ENCODE peak calls at places on chromosome 17, in four cellular contexts. Z is GM12878, E is HepG2, R is K562. S is an unnamed sample.

GRCh38 chr17:39774043-39774442 is 36.3 kb downstream of the GRB7 start:
- DNase-seq in Z (no peak), E (no peak), R (peak), S (no peak)

GRCh38 chr17:77455111-77455877 is 314.5 kb downstream of the SEC14L1 start:
- DNase-seq in Z (no peak), E (peak), R (no peak), S (no peak)

GRCh38 chr17:14307560-14308024 is 6.7 kb downstream of the HS3ST3B1 start:
- DNase-seq in Z (no peak), E (peak), R (peak), S (no peak)

GRCh38 chr17:83200746-83201145 is 121.3 kb downstream of the METRNL start:
- DNase-seq in Z (no peak), E (no peak), R (no peak), S (no peak)

GRCh38 chr17:48451489-48451888 is 21.5 kb upstream of the SKAP1 start:
- DNase-seq in Z (no peak), E (no peak), R (no peak), S (no peak)

GRCh38 chr17:77420476-77420803 is 279.7 kb downstream of the SEC14L1 start:
- DNase-seq in Z (no peak), E (no peak), R (no peak), S (peak)

GRCh38 chr17:5915337-5915736 is 154.8 kb upstream of the WSCD1 start:
- DNase-seq in Z (no peak), E (no peak), R (no peak), S (no peak)

GRCh38 chr17:76000016-76000754 is 470 bp upstream of the CDK3 start:
- DNase-seq in Z (no peak), E (peak), R (peak), S (peak)

GRCh38 chr17:6714315-6714874 is 1.2 kb upstream of the SLC13A5 start:
- DNase-seq in Z (no peak), E (no peak), R (no peak), S (no peak)

GRCh38 chr17:70896843-70897242 is 727.5 kb downstream of the KCNJ2 start:
- DNase-seq in Z (no peak), E (no peak), R (no peak), S (no peak)

GRCh38 chr17:31442860-31443259 is 51.4 kb downstream of the RAB11FIP4 start:
- DNase-seq in Z (no peak), E (no peak), R (no peak), S (no peak)

GRCh38 chr17:69192754-69193153 is 35.9 kb downstream of the ABCA10 start:
- DNase-seq in Z (no peak), E (no peak), R (no peak), S (no peak)

GRCh38 chr17:48439875-48440505 is 10.0 kb upstream of the SKAP1 start:
- DNase-seq in Z (no peak), E (no peak), R (peak), S (no peak)

GRCh38 chr17:40447148-40447644 is 3.9 kb downstream of the IGFBP4 start:
- DNase-seq in Z (no peak), E (no peak), R (no peak), S (no peak)

GRCh38 chr17:3514873-3515272 is 39.1 kb downstream of the ASPA start:
- DNase-seq in Z (no peak), E (no peak), R (no peak), S (no peak)

GRCh38 chr17:269616-270514 is 82.7 kb downstream of the RPH3AL start:
- DNase-seq in Z (no peak), E (no peak), R (peak), S (no peak)

GRCh38 chr17:68238488-68238887 is 9.4 kb upstream of the AMZ2 start:
- DNase-seq in Z (no peak), E (no peak), R (no peak), S (no peak)

GRCh38 chr17:43591750-43592562 is 45.8 kb upstream of the ETV4 start:
- DNase-seq in Z (no peak), E (no peak), R (no peak), S (peak)

GRCh38 chr17:38464251-38464722 is 36.0 kb downstream of the ARHGAP23 start:
- DNase-seq in Z (no peak), E (no peak), R (no peak), S (peak)

GRCh38 chr17:43791589-43791988 is 11.4 kb downstream of the CFAP97D1 start:
- DNase-seq in Z (no peak), E (peak), R (peak), S (peak)

GRCh38 chr17:13031718-13032350 is 14.0 kb upstream of the ELAC2 start:
- DNase-seq in Z (no peak), E (peak), R (peak), S (peak)

GRCh38 chr17:62793919-62794665 is 14.0 kb downstream of the MARCHF10 start:
- DNase-seq in Z (no peak), E (no peak), R (no peak), S (no peak)

GRCh38 chr17:47237841-47238240 is 15.8 kb upstream of the ITGB3 start:
- DNase-seq in Z (no peak), E (no peak), R (no peak), S (no peak)

GRCh38 chr17:42894283-42895184 is 6.1 kb upstream of the G6PC1 start:
- DNase-seq in Z (no peak), E (peak), R (no peak), S (no peak)

GRCh38 chr17:17365476-17366110 is 62.4 kb downstream of the NT5M start:
- DNase-seq in Z (no peak), E (no peak), R (no peak), S (no peak)

GRCh38 chr17:71666047-71666446 is 454.8 kb upstream of the SOX9 start:
- DNase-seq in Z (no peak), E (no peak), R (no peak), S (no peak)

GRCh38 chr17:76987486-76987885 is 119.3 kb downstream of the MGAT5B start:
- DNase-seq in Z (no peak), E (no peak), R (no peak), S (no peak)

GRCh38 chr17:79410681-79411080 is 200.2 kb downstream of the RBFOX3 start:
- DNase-seq in Z (no peak), E (no peak), R (no peak), S (no peak)

GRCh38 chr17:82808006-82808405 is 31.8 kb downstream of the ZNF750 start:
- DNase-seq in Z (no peak), E (no peak), R (no peak), S (no peak)

GRCh38 chr17:83079340-83079747 is at the start of gene METRNL:
- DNase-seq in Z (no peak), E (no peak), R (peak), S (peak)

GRCh38 chr17:41579484-41580243 is 7.0 kb downstream of the KRT14 start:
- DNase-seq in Z (peak), E (peak), R (peak), S (peak)

GRCh38 chr17:19317359-19318095 is 45.0 kb downstream of the B9D1 start:
- DNase-seq in Z (no peak), E (peak), R (peak), S (no peak)

GRCh38 chr17:79084291-79085153 is 9.9 kb downstream of the ENGASE start:
- DNase-seq in Z (no peak), E (no peak), R (no peak), S (peak)

GRCh38 chr17:18377437-18378204 is at the start of gene EVPLL:
- DNase-seq in Z (no peak), E (no peak), R (no peak), S (peak)

GRCh38 chr17:1091885-1092284 is 87.9 kb downstream of the ABR start:
- DNase-seq in Z (no peak), E (no peak), R (no peak), S (no peak)

DNA sequence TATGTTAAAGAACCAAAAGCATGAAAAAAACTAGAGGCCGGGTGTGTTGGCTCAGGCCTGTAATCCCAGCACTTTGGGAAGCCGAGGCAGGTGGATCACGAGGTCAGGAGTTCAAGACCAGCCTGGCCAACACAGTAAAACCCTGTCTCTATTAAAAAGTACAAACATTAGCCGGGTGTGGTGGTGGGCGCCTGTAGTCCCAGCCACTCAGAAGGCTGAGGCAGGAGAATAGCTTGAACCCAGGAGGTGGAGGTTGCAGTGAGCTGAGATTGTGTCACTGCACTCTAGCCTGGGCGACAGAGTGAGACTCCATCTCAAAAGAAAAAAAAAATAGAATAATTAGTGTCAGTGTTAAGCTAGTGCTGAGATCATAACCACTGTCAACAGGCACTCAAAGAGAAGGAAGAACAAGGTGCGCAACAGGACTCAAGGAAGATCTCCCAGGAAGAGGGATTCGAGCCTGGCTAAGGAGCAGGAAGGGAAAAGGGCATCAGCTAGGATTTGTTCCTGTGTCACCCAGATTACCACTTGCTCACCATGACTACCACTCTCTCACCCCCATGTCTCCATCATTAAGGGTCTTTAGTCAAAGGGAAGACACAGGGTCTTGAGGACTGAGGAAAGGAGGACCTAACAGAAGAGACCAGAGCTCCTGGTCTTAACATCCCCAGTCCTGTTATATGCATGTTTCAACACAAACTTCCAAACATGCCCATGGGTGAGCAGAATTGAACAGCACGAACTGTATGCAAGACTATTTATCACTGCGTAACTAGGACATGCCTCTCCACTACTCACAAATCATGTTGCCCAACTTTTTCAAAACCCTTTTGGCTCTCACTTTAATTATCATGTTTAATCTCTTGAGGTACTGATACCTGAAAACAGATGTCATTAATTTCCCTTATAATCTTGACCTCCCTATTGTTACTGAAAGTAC is 88.3 kb upstream of the PLEKHM1 start:
- DNase-seq in Z (no peak), E (no peak), R (no peak), S (no peak)
- TF ChIP-seq JUND in Z (no peak), E (no peak), R (no peak), S (no peak)

GRCh38 chr17:73187203-73187769 is 5.6 kb upstream of the COG1 start:
- DNase-seq in Z (no peak), E (peak), R (no peak), S (no peak)

GRCh38 chr17:73186283-73186682 is 6.6 kb upstream of the COG1 start:
- DNase-seq in Z (no peak), E (no peak), R (no peak), S (no peak)

GRCh38 chr17:73189417-73190099 is 3.3 kb upstream of the COG1 start:
- DNase-seq in Z (no peak), E (peak), R (peak), S (peak)

GRCh38 chr17:73191443-73192218 is 1.2 kb upstream of the COG1 start:
- DNase-seq in Z (no peak), E (peak), R (peak), S (peak)

GRCh38 chr17:73188011-73188410 is 4.8 kb upstream of the COG1 start:
- DNase-seq in Z (no peak), E (no peak), R (no peak), S (no peak)
- TF ChIP-seq REST in Z (no peak), E (no peak), R (no peak), S (no peak)

DNA sequence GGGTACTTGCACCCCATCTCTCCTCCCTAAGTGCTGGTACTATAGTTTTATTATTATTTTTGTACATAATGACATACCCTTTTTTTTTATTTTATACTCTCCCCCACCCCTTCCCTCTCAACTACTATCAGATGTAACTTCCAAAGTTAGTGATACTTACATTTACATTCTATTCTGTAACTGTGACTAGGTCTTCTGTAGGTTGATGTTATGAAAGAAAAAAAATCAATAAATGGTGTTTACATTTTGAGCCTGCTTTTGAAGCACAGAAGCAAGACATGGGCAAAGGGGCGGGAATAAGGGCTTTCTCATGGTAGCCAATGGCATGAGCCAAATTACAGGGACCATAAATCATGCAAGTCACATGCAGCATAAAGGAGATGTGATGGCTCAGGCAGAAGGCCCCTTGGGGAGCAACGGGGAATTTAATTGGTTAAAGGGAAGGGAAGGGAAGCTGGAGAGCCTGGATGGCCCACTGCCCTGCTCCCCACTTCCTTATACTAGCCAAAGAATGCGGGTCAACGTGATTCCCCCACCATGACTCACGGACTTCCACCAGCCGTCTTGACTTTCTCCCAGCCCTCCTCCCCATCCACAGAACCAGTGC is 2.4 kb upstream of the ACSF2 start:
- DNase-seq in Z (no peak), E (peak), R (peak), S (no peak)
- TF ChIP-seq SMC3 in Z (no peak), E (no peak), R (no peak), S (no peak)

GRCh38 chr17:21282231-21282630 is 2.3 kb upstream of the MAP2K3 start:
- DNase-seq in Z (no peak), E (no peak), R (no peak), S (no peak)
- TF ChIP-seq JUND in Z (no peak), E (no peak), R (no peak), S (peak)

GRCh38 chr17:81518113-81518784 is 5.7 kb upstream of the ACTG1 start:
- DNase-seq in Z (no peak), E (no peak), R (no peak), S (no peak)

GRCh38 chr17:81518785-81519283 is 6.2 kb upstream of the ACTG1 start:
- DNase-seq in Z (no peak), E (no peak), R (peak), S (no peak)

GRCh38 chr17:81517339-81518112 is 4.9 kb upstream of the ACTG1 start:
- DNase-seq in Z (peak), E (no peak), R (no peak), S (no peak)

GRCh38 chr17:81520021-81520894 is 7.7 kb upstream of the ACTG1 start:
- DNase-seq in Z (no peak), E (no peak), R (no peak), S (no peak)

DNA sequence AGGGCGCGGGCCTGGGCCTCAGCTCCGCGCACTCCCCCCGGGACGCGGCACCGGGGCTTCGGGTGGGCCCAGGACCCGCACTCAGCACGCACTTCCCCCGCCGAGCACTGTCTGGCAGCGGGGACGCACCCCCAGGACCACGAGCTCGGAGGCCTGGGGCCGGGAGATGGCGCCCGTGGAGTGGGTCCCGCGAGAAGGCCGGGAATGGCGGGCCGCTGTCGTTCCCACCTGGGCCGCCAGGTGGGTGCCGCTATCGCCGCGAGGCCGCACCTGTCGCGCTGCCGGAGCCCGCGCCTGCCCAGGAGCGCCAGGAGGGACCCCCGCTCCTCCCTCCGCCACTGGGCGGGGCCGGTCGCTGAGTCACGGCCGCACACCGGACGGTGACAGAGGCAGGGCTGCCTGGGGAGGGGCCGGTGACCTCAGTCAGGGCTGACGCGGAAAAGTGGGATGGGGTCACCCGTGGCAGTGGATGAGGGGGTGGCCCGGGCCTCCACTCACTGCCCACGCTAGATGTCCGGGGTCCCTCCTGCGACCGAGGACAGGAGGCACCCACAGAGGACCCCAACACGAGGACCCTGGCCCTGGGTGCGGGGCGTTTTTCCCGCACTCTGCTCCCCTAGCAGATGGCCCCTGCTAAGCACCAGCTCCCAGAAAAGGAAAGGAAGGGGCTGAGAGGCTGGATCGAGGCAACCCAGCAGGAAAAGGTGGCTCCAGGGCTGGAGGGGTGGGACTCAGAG is 6.9 kb upstream of the ACTG1 start:
- DNase-seq in Z (no peak), E (no peak), R (peak), S (no peak)
- TF ChIP-seq REST in Z (no peak), E (no peak), R (peak), S (no peak)